ENCODE peak calls at places on chromosome 7, in ten cellular contexts. L is GM23338, P is astrocyte, G is fibroblast of mammary gland, A is HFF-Myc, S is neural progenitor cell, Z is right atrium auricular region, K is A549, D is suprapubic skin, Q is H1. F is an unnamed sample.

GRCh38 chr7:129875745-129876411 is 76.9 kb downstream of the UBE2H start:
- DNase-seq in L (no peak), P (peak), G (peak), A (no peak), S (no peak), Z (no peak), K (peak), D (no peak), Q (no peak), F (no peak)

GRCh38 chr7:90180011-90180585 is 25.8 kb downstream of the STEAP1 start:
- DNase-seq in L (peak), P (peak), G (peak), A (no peak), S (no peak), Z (no peak), K (no peak), D (no peak), Q (no peak), F (no peak)

GRCh38 chr7:36459236-36459960 is 69.7 kb downstream of the ANLN start:
- DNase-seq in L (no peak), P (no peak), G (no peak), A (no peak), S (no peak), Z (no peak), K (no peak), D (no peak), Q (no peak), F (no peak)

GRCh38 chr7:48301201-48301600 is 129.9 kb downstream of the ABCA13 start:
- DNase-seq in L (no peak), P (no peak), G (no peak), A (no peak), S (no peak), Z (no peak), K (no peak), D (no peak), Q (no peak), F (no peak)

GRCh38 chr7:126790763-126791162 is 462.0 kb downstream of the GRM8 start:
- DNase-seq in L (peak), P (no peak), G (no peak), A (no peak), S (no peak), Z (no peak), K (no peak), D (no peak), Q (no peak), F (no peak)

GRCh38 chr7:155908385-155908784 is 96.1 kb upstream of the SHH start:
- DNase-seq in L (no peak), P (no peak), G (no peak), A (no peak), S (no peak), Z (no peak), K (no peak), D (no peak), Q (no peak), F (no peak)

GRCh38 chr7:102258073-102258748 is 28.5 kb upstream of the SH2B2 start:
- DNase-seq in L (no peak), P (no peak), G (no peak), A (no peak), S (no peak), Z (no peak), K (no peak), D (no peak), Q (no peak), F (no peak)

GRCh38 chr7:103989200-103989784 is at the start of gene RELN:
- DNase-seq in L (peak), P (peak), G (peak), A (no peak), S (peak), Z (no peak), K (no peak), D (no peak), Q (no peak), F (no peak)

GRCh38 chr7:101138149-101138870 is 11.4 kb downstream of the SERPINE1 start:
- DNase-seq in L (peak), P (peak), G (peak), A (peak), S (peak), Z (peak), K (peak), D (peak), Q (no peak), F (peak)

GRCh38 chr7:38300175-38300574 is 26.7 kb upstream of the TARP start:
- DNase-seq in L (peak), P (no peak), G (no peak), A (no peak), S (no peak), Z (no peak), K (no peak), D (no peak), Q (no peak), F (no peak)

GRCh38 chr7:30556854-30557644 is 37.6 kb upstream of the GARS1 start:
- DNase-seq in L (peak), P (peak), G (peak), A (no peak), S (peak), Z (no peak), K (no peak), D (no peak), Q (no peak), F (no peak)

GRCh38 chr7:28298870-28299484 is 113.3 kb upstream of the CREB5 start:
- DNase-seq in L (peak), P (no peak), G (peak), A (peak), S (peak), Z (no peak), K (peak), D (no peak), Q (peak), F (no peak)

DNA sequence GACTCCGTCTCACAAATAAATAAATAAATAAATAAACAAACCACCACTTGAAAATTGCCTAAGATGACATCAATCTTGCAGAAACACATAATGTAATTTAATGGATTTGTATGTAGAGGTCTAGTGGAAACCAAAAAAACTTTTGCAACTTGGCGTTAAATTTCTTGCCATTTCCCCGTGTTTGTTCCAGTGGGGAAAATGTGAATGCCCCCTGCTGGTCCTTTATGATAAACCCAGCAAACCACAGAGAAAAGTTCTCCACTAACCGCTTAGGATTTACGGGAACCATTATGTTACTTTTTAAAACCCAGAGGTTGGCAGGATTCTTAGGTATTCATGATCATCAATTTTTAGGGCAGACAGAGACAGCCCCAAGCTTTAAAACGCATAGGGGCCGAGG is 32.5 kb downstream of the LAMB4 start:
- DNase-seq in L (peak), P (no peak), G (no peak), A (no peak), S (peak), Z (no peak), K (peak), D (no peak), Q (no peak), F (no peak)
- TF ChIP-seq CTCF in L (peak), P (peak), G (peak), A (no peak), S (peak), Z (peak), K (peak), D (peak), Q (no peak), F (no peak)

DNA sequence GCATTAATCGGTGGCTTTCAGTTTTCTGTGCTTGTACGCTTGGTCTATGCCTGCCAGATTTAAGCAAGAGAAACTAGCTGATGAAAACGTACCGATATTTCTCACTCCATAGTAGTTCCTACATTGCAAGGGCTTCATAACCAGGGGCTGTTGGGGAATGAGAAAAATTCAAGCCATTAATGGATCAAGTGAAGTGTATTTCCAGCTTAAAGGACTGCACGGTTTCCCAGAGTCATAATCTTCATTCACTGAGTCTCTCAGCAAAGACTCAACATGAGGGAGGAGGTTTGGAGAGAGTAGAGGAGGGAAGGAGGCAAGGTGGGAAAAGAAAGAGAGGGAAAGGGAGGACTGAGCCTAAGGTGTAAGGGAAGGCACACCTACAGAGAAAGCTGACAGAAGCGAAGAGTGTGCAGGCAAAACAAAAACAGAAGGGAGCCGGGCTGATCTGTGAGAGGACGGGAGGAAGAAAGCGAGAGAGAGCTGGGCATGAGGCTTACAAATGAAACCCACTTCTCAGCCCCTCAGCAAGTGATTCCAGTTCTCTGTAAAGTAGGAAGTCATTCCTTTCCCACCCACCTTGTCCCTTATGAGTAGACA is 622 bp downstream of the GIMAP2 start:
- DNase-seq in L (no peak), P (no peak), G (no peak), A (no peak), S (no peak), Z (no peak), K (no peak), D (no peak), Q (no peak), F (no peak)
- H3K4me3 ChIP-seq in L (no peak), P (no peak), G (peak), A (no peak), S (no peak), Z (peak), K (no peak), D (peak), Q (no peak), F (peak)

DNA sequence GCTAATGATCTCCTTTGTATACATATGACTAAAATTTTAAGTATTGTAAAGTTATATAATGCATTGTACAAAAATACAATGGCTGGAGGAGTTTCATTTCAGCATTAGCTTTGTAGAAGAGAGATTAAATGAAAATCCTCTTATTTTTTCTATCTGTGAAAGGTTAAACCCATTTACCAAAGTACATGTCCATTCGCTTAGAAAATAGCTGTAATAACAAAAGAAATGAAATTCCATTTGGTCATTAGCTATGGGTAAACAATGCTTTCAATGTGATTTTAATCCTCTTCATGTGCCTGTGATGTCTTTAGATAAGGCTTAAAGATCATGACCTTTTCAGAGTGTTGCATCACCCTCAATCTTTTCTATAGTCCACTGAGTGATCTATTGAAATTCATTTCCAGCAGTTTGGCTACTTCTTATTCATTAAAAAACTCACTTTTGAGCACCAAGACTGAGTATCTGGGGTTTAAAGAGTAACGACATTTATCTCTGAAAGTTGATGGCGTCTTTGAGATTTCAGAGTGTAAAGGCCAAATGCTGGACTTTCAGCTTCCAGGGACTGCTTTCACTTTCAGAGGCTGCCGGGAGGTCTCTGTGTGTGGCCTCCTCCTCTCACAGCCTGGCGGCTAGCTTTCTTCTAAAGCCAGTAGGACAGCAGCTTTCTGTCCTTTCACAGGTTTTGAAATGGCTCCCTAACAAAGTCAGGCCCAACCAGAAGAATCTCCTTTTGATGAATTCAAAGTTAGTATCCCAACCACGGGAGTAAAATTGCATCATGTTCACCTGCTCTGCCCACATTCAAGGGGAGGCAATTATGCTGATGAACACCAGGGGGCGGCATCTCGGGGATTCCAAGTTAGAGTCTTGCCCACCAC is 701.4 kb upstream of the COBL start:
- DNase-seq in L (peak), P (no peak), G (no peak), A (no peak), S (peak), Z (no peak), K (peak), D (no peak), Q (peak), F (no peak)
- TF ChIP-seq CTCF in L (peak), P (peak), G (peak), A (peak), S (peak), Z (peak), K (peak), D (no peak), Q (peak), F (no peak)

DNA sequence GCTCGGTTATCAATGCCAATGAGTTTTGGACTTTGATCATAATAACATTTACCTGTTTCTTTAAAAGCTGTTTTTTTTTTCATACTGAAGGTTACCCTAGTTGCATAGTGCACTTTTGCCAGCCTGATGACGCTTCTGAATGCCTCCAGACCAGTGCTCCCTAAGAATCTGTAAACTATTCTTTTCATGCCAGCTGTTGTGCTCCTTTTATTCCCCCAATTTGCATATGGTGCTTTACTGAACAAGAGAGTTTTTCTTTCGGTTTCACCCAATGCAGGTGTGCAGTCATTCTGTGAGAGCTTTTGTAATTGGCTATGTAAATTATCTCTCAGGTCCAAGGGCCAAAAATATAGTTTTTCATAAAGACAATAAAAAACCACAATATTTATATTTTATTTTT is 48.1 kb upstream of the GLCCI1 start:
- DNase-seq in L (peak), P (no peak), G (no peak), A (no peak), S (peak), Z (no peak), K (no peak), D (no peak), Q (no peak), F (no peak)
- H3K4me3 ChIP-seq in L (no peak), P (no peak), G (no peak), A (no peak), S (no peak), Z (no peak), K (no peak), D (no peak), Q (no peak), F (no peak)

GRCh38 chr7:149007615-149008014 is 20.7 kb downstream of the PDIA4 start:
- DNase-seq in L (no peak), P (no peak), G (no peak), A (no peak), S (no peak), Z (no peak), K (no peak), D (no peak), Q (no peak), F (no peak)
- TF ChIP-seq CTCF in L (peak), P (no peak), G (peak), A (peak), S (peak), Z (no peak), K (no peak), D (no peak), Q (peak), F (no peak)

DNA sequence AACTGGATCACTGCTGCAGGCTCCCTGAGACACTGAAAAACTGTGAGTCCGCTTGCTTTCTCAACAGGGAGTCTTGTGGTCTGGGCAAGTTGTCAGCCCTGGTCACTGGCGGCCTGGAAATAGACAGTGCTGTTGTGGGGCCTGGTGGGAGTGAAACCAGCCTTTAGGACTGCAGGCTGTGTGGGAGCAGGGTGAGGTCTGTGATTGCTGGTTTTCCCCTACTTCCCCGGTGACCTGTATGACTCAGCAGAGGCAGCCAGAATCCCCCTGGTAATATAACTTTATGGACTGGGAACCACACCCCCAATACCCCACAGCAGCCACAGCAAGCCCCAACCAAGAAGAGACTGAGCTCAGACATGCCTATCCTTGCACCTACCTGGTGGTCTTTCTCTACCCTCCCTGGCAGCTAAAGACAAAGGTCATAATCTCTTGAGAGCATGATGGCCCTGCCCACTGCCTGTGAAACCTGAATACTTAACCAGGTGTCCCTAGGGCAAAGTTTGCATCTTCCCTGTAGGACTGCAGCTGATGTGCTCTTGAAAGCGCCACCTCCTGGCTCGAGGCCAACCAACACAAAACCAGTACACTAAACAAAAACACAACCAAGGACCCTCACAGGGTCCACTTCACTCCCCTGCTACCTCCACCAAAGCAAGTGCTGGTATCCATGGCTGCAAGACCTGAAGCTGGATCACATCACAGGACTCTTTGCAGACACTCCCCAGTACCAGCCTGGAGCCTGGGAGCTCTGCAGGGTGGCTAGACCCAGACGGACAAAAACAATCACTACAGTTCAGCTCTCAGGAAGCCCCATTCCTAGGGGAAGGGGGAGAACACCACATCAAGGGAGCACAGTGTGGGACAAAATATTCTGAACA is 7.2 kb upstream of the ADAM22 start:
- DNase-seq in L (peak), P (peak), G (peak), A (no peak), S (peak), Z (no peak), K (no peak), D (no peak), Q (peak), F (no peak)
- H3K4me3 ChIP-seq in L (no peak), P (no peak), G (no peak), A (no peak), S (no peak), Z (no peak), K (no peak), D (no peak), Q (no peak), F (no peak)

GRCh38 chr7:84985073-84985784 is 201.6 kb downstream of the SEMA3D start:
- DNase-seq in L (no peak), P (peak), G (no peak), A (no peak), S (no peak), Z (no peak), K (no peak), D (no peak), Q (no peak), F (no peak)
- TF ChIP-seq CTCF in L (no peak), P (no peak), G (no peak), A (no peak), S (no peak), Z (peak), K (peak), D (no peak), Q (no peak), F (no peak)

GRCh38 chr7:19117870-19118608 is 603 bp upstream of the TWIST1 start:
- DNase-seq in L (peak), P (no peak), G (peak), A (no peak), S (peak), Z (no peak), K (no peak), D (no peak), Q (no peak), F (no peak)
- H3K4me3 ChIP-seq in L (peak), P (peak), G (peak), A (peak), S (peak), Z (peak), K (peak), D (peak), Q (peak), F (peak)

F was measured in coronary artery.